ENCODE peak calls at places on chromosomes 13 and 19, in four cellular contexts. Y, H, M and D are unnamed samples.

GRCh38 chr19:47491358-47492136 is 7.5 kb upstream of the KPTN start:
- DNase-seq in Y (no peak), H (no peak), M (no peak), D (no peak)

GRCh38 chr19:45897413-45897812 is 5.0 kb downstream of the MYPOP start:
- DNase-seq in H (no peak), Y (no peak), M (no peak), D (no peak)

GRCh38 chr13:77185721-77186120 is 141.2 kb downstream of the MYCBP2 start:
- DNase-seq in M (no peak), Y (no peak), H (no peak), D (no peak)

GRCh38 chr13:47598340-47598911 is 402.6 kb downstream of the SUCLA2 start:
- DNase-seq in H (peak; percentile 27), Y (peak; percentile 13), M (no peak), D (peak; percentile 34)

GRCh38 chr19:55390461-55390880 is 4.7 kb downstream of the RPL28 start:
- DNase-seq in H (no peak), M (no peak), Y (no peak), D (no peak)

GRCh38 chr13:39941236-39941635 is 285.8 kb downstream of the COG6 start:
- DNase-seq in H (no peak), M (no peak), Y (no peak), D (no peak)

GRCh38 chr19:5152013-5152763 is 183.3 kb downstream of the KDM4B start:
- DNase-seq in Y (no peak), M (no peak), H (no peak), D (no peak)

GRCh38 chr19:28482221-28482620 is 730.7 kb downstream of the UQCRFS1 start:
- DNase-seq in M (no peak), Y (no peak), H (no peak), D (no peak)

GRCh38 chr19:31232220-31232619 is 117.0 kb downstream of the TSHZ3 start:
- DNase-seq in M (no peak), H (no peak), Y (peak; percentile 72), D (no peak)

GRCh38 chr13:39129253-39129652 is 91.0 kb downstream of the NHLRC3 start:
- DNase-seq in Y (no peak), H (no peak), M (no peak), D (no peak)

GRCh38 chr19:31513841-31514240 is 164.6 kb upstream of the TSHZ3 start:
- DNase-seq in Y (no peak), M (no peak), H (no peak), D (no peak)

GRCh38 chr19:4633140-4633967 is 6.0 kb upstream of the TNFAIP8L1 start:
- DNase-seq in M (no peak), H (peak; percentile 84), Y (peak; percentile 85), D (peak; percentile 90)

GRCh38 chr13:73000027-73000674 is 58.7 kb upstream of the KLF5 start:
- DNase-seq in M (no peak), Y (peak; percentile 19), H (peak; percentile 54), D (peak; percentile 47)

GRCh38 chr19:11041966-11042627 is 47.2 kb upstream of the LDLR start:
- DNase-seq in M (no peak), Y (no peak), H (no peak), D (no peak)

GRCh38 chr13:32212420-32212819 is 102.7 kb downstream of the ZAR1L start:
- DNase-seq in H (peak; percentile 67), M (no peak), Y (peak; percentile 91), D (peak; percentile 72)

GRCh38 chr13:84553252-84553651 is 671.0 kb upstream of the SLITRK1 start:
- DNase-seq in M (no peak), H (peak; percentile 1), Y (no peak), D (no peak)

GRCh38 chr13:94673841-94674240 is 38.5 kb downstream of the SOX21 start:
- DNase-seq in M (no peak), Y (no peak), H (no peak), D (no peak)

GRCh38 chr19:12773571-12773970 is 1.8 kb downstream of the HOOK2 start:
- DNase-seq in H (peak; percentile 40), M (no peak), Y (peak; percentile 35), D (peak; percentile 47)

GRCh38 chr19:5821521-5822180 is 16.8 kb downstream of the NRTN start:
- DNase-seq in Y (no peak), H (no peak), M (no peak), D (no peak)

GRCh38 chr19:47459477-47459876 is 12.2 kb downstream of the SLC8A2 start:
- DNase-seq in M (no peak), Y (no peak), H (no peak), D (no peak)

GRCh38 chr13:59991395-59991794 is 172.3 kb downstream of the DIAPH3 start:
- DNase-seq in Y (no peak), H (no peak), M (no peak), D (no peak)

GRCh38 chr13:95404141-95404882 is 103.1 kb upstream of the ABCC4 start:
- DNase-seq in Y (peak; percentile 73), M (peak; percentile 66), H (peak; percentile 81), D (peak; percentile 82)

GRCh38 chr13:98853791-98854191 is 101.3 kb upstream of the SLC15A1 start:
- DNase-seq in H (peak; percentile 31), M (no peak), Y (peak; percentile 56), D (peak; percentile 55)

GRCh38 chr13:40456979-40457553 is 209.4 kb downstream of the FOXO1 start:
- DNase-seq in M (no peak), Y (no peak), H (no peak), D (no peak)

GRCh38 chr13:75704942-75705320 is 68.8 kb downstream of the LMO7 start:
- DNase-seq in H (no peak), M (no peak), Y (no peak), D (peak; percentile 34)

GRCh38 chr19:13637664-13638063 is 126.7 kb upstream of the MRI1 start:
- DNase-seq in Y (peak; percentile 88), H (no peak), M (no peak), D (no peak)

GRCh38 chr19:31127132-31127967 is 221.9 kb downstream of the TSHZ3 start:
- DNase-seq in Y (peak; percentile 99), H (peak; percentile 65), M (no peak), D (peak; percentile 94)

GRCh38 chr19:3577741-3578344 is 5.1 kb downstream of the HMG20B start:
- DNase-seq in H (no peak), Y (no peak), M (no peak), D (no peak)

GRCh38 chr13:23656637-23657036 is 86.4 kb downstream of the TNFRSF19 start:
- DNase-seq in M (no peak), H (peak; percentile 77), Y (peak; percentile 98), D (peak; percentile 51)

GRCh38 chr13:47420568-47420967 is 523.7 kb upstream of the HTR2A start:
- DNase-seq in M (no peak), Y (peak; percentile 49), H (no peak), D (peak; percentile 14)

GRCh38 chr13:74770361-74770760 is 636.2 kb upstream of the KLF12 start:
- DNase-seq in Y (peak; percentile 94), M (no peak), H (peak; percentile 91), D (peak; percentile 92)

DNA sequence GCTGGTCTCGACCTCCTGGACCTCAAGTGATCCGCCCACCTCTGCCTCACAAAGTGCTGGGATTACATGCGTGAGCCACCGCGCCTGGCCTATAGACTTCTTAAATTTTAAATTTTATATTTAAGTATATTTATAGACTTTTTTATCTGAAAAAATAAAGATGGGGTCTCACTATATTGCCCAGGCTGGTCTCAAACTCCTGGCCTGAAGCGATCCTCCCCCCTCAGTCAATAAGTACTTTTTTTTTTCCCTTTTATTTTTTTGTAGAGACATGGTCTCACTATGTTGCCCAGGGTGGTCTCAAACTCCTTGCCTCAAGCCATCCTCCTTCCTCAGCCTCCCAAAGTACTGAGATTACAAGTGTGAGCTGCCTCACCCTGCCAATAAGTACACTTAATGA is 1.9 kb downstream of the SERTAD1 start:
- DNase-seq in Y (no peak), H (no peak), M (no peak), D (no peak)
- H3K4me3 ChIP-seq in Y (peak overlapping the region; percentile 8), H (peak overlapping the region; percentile 94), M (no peak overlapping the region), D (peak overlapping the region; percentile 84)

DNA sequence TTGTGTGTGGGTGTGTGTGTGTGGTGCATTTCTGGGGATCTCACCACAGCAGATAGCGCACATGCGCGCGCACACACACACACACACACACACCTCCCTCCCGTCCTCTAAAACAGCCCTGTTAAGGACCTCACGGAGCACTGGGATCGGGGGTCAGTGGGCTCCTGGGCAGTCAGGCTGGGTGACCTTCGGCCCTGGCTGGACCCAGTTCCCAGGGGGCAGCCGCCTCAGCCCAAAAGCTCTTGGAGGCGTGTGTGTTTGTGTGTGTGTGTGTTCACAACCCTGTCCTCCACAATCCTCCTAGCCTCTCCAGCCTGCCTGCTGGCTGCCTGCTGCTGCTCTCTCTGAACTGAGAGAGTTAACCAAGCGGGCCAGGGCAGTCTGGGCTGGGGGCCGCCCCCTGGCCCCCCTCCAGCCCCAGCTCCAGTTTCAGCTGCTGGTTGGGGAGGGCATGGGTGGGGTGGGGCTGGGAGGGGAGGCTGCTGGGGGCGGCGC is 272 bp upstream of the FXYD1 start:
- DNase-seq in H (no peak), Y (no peak), M (no peak), D (peak; percentile 58)
- H3K4me3 ChIP-seq in H (no peak overlapping the region), Y (no peak overlapping the region), M (no peak overlapping the region), D (no peak overlapping the region)

GRCh38 chr19:19464339-19465098 is 50.8 kb downstream of the TSSK6 start:
- DNase-seq in H (peak; percentile 80), Y (peak; percentile 73), M (no peak), D (peak; percentile 75)
- H3K4me3 ChIP-seq in H (no peak overlapping the region), Y (no peak overlapping the region), M (no peak overlapping the region), D (no peak overlapping the region)

GRCh38 chr19:1750343-1751021 is 2.8 kb upstream of the ONECUT3 start:
- DNase-seq in Y (no peak), M (no peak), H (no peak), D (no peak)

GRCh38 chr19:1749373-1750342 is 3.6 kb upstream of the ONECUT3 start:
- DNase-seq in H (no peak), M (no peak), Y (no peak), D (no peak)

GRCh38 chr19:1747285-1748114 is 5.8 kb upstream of the ONECUT3 start:
- DNase-seq in H (peak; percentile 90), Y (peak; percentile 80), M (peak; percentile 23), D (peak; percentile 87)

GRCh38 chr19:1748115-1748702 is 5.1 kb upstream of the ONECUT3 start:
- DNase-seq in Y (no peak), M (no peak), H (no peak), D (no peak)

DNA sequence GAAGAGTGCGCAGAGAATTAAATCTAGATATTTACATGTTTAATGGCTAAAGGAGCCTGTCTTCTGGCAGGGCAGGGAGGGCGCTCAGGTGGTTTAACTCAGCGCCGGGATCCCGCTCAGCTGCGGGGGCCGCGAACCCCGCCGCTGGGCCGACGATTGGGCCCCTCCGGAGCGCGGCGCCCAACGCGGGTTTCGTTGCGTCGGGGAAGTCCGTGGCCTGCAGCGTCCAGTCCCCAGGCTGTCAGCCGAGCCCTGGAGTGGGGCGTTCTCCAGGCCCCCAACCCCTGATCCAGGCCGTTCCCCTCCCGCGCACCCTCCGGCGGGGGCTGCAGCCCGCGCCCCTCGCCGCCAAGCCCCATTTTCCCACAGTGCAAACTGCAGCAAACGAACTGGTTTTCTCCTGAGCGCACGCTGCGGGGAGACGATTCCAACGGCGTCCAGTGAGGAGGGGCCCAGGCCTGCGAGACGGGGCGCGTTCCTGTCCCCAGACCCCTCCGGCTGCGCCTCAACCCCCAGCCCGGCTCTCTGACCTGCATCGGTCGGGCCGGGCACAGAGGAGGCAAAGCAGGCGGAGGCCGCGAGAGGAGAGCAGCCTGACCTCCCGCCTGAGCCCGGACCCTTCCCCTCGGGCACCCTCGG is 4.5 kb upstream of the ONECUT3 start:
- DNase-seq in M (no peak), Y (no peak), H (no peak), D (no peak)
- H3K4me3 ChIP-seq in M (no peak overlapping the region), Y (no peak overlapping the region), H (no peak overlapping the region), D (no peak overlapping the region)